ENCODE peak calls at places on chromosomes 6 and 20, in four cellular contexts. V, A, Y and H are unnamed samples.

GRCh38 chr6:127032971-127033370 is 85.5 kb upstream of the RSPO3 start:
- DNase-seq in V (no peak), A (no peak), Y (no peak), H (no peak)

GRCh38 chr6:21396313-21396712 is 197.2 kb upstream of the SOX4 start:
- DNase-seq in V (no peak), A (peak), Y (no peak), H (no peak)

GRCh38 chr20:46112430-46113020 is 5.6 kb upstream of the CD40 start:
- DNase-seq in V (no peak), A (no peak), Y (no peak), H (no peak)

GRCh38 chr20:2865630-2866029 is 7.7 kb upstream of the PTPRA start:
- DNase-seq in V (no peak), A (no peak), Y (no peak), H (no peak)

GRCh38 chr20:32839982-32840285 is 18.8 kb upstream of the EFCAB8 start:
- DNase-seq in V (no peak), A (no peak), Y (no peak), H (no peak)

GRCh38 chr6:136959471-136959891 is 37.4 kb downstream of the SLC35D3 start:
- DNase-seq in V (peak), A (no peak), Y (no peak), H (no peak)

GRCh38 chr20:63005862-63006564 is 751 bp downstream of the BHLHE23 start:
- DNase-seq in V (no peak), A (no peak), Y (no peak), H (peak)

GRCh38 chr6:18451756-18452155 is 64.6 kb downstream of the RNF144B start:
- DNase-seq in V (no peak), A (no peak), Y (no peak), H (no peak)

GRCh38 chr6:74946961-74947360 is 258.9 kb downstream of the COL12A1 start:
- DNase-seq in V (no peak), A (peak), Y (no peak), H (no peak)

GRCh38 chr6:36838896-36839818 is at the start of gene CPNE5:
- DNase-seq in V (peak), A (peak), Y (no peak), H (peak)

GRCh38 chr6:126797981-126798380 is 320.5 kb upstream of the RSPO3 start:
- DNase-seq in V (no peak), A (peak), Y (no peak), H (no peak)

GRCh38 chr6:139534472-139535115 is 160.1 kb upstream of the CITED2 start:
- DNase-seq in V (no peak), A (no peak), Y (no peak), H (no peak)